ENCODE peak calls at places on chromosome 10, in nine cellular contexts. U is transverse colon, B is body of pancreas, Y is GM12892, J is prostate gland, X is spleen, O is A549, H is IMR-90, A is HepG2. D is an unnamed sample.

GRCh38 chr10:19689231-19689630 is 127.0 kb upstream of the PLXDC2 start:
- DNase-seq in J (no peak), U (no peak), Y (no peak), X (no peak), O (no peak), H (no peak), B (no peak), A (no peak), D (no peak)

GRCh38 chr10:59079386-59080226 is 96.8 kb upstream of the PHYHIPL start:
- DNase-seq in J (no peak), O (peak), Y (no peak), A (peak), B (no peak), X (no peak), H (peak), U (no peak), D (no peak)

GRCh38 chr10:99682752-99683151 is 23.4 kb downstream of the ENTPD7 start:
- DNase-seq in O (peak), X (no peak), U (no peak), B (peak), H (no peak), J (peak), A (no peak), Y (no peak), D (no peak)

GRCh38 chr10:86203162-86203905 is 163.3 kb downstream of the GRID1 start:
- DNase-seq in J (no peak), Y (no peak), B (no peak), H (peak), O (peak), A (peak), X (peak), U (no peak), D (peak)

GRCh38 chr10:123154943-123155505 is 822 bp downstream of the BUB3 start:
- DNase-seq in B (peak), O (peak), A (peak), U (peak), X (no peak), Y (no peak), H (peak), J (no peak), D (peak)

GRCh38 chr10:94194256-94194655 is 168.5 kb downstream of the NOC3L start:
- DNase-seq in O (peak), X (no peak), H (peak), U (no peak), Y (no peak), J (no peak), B (no peak), A (no peak), D (no peak)

GRCh38 chr10:110512461-110513187 is 14.9 kb downstream of the DUSP5 start:
- DNase-seq in A (no peak), U (no peak), J (no peak), B (no peak), X (no peak), H (peak), O (peak), Y (no peak), D (no peak)

GRCh38 chr10:101879456-101880189 is 36.0 kb upstream of the KCNIP2 start:
- DNase-seq in J (no peak), Y (no peak), O (peak), B (no peak), U (no peak), H (peak), X (no peak), A (no peak), D (peak)

GRCh38 chr10:22437620-22438588 is 92.6 kb downstream of the SPAG6 start:
- DNase-seq in J (peak), B (peak), U (no peak), A (peak), Y (peak), X (no peak), O (no peak), H (peak), D (no peak)

DNA sequence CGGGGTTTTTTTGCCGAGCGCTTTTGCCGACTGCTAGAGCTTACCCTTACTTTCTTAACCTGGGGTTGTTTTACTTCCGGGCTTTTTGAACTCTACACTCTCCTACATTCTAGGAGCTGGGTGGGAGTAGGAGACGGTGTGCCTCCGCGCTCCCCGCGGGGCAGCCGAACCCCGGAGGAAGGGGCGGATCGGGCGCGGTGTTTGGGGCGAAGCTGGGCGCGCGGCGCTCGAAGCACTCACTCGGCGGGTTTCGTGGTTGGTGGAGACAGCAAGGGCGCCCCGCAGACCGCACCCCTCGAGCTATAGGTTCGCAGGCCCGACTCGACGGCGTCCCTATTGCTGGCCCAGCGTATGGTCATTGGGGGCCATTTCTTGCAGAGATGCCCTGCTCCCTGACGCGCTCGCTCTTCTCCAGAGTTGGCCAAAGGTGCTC is 245 bp downstream of the ZNF518A start:
- DNase-seq in X (peak), B (peak), H (peak), O (peak), J (peak), Y (peak), A (peak), U (peak), D (peak)
- TF ChIP-seq POLR2A in X (no peak), B (peak), H (no peak), O (peak), J (no peak), Y (peak), A (peak), U (peak), D (peak)

GRCh38 chr10:103661198-103661950 is 167.9 kb downstream of the NEURL1 start:
- DNase-seq in A (peak), H (peak), Y (peak), O (no peak), J (peak), U (peak), B (peak), X (peak), D (peak)
- TF ChIP-seq POLR2A in A (peak), H (peak), Y (no peak), O (no peak), J (peak), U (peak), B (no peak), X (no peak), D (no peak)

GRCh38 chr10:71964669-71965515 is 697 bp downstream of the CHST3 start:
- DNase-seq in X (no peak), A (no peak), Y (no peak), H (peak), U (peak), B (peak), J (peak), O (peak), D (no peak)
- TF ChIP-seq POLR2A in X (no peak), A (peak), Y (no peak), H (peak), U (peak), B (no peak), J (no peak), O (no peak), D (no peak)

GRCh38 chr10:44978570-44979280 is at the start of gene DEPP1:
- DNase-seq in B (peak), A (peak), O (peak), Y (no peak), J (peak), X (peak), H (peak), U (peak), D (peak)
- TF ChIP-seq POLR2A in B (peak), A (no peak), O (peak), Y (peak), J (peak), X (no peak), H (peak), U (peak), D (no peak)

GRCh38 chr10:117375360-117376147 is at the start of gene PDZD8:
- DNase-seq in Y (peak), B (peak), J (peak), O (peak), U (peak), X (peak), A (peak), H (peak), D (peak)
- TF ChIP-seq POLR2A in Y (peak), B (peak), J (peak), O (peak), U (peak), X (peak), A (peak), H (peak), D (peak)

GRCh38 chr10:52032681-52033629 is 281.1 kb upstream of the DKK1 start:
- DNase-seq in J (no peak), U (no peak), A (no peak), O (no peak), H (no peak), X (no peak), Y (no peak), B (no peak), D (no peak)
- TF ChIP-seq POLR2A in J (no peak), U (no peak), A (no peak), O (no peak), H (no peak), X (no peak), Y (no peak), B (no peak), D (no peak)

DNA sequence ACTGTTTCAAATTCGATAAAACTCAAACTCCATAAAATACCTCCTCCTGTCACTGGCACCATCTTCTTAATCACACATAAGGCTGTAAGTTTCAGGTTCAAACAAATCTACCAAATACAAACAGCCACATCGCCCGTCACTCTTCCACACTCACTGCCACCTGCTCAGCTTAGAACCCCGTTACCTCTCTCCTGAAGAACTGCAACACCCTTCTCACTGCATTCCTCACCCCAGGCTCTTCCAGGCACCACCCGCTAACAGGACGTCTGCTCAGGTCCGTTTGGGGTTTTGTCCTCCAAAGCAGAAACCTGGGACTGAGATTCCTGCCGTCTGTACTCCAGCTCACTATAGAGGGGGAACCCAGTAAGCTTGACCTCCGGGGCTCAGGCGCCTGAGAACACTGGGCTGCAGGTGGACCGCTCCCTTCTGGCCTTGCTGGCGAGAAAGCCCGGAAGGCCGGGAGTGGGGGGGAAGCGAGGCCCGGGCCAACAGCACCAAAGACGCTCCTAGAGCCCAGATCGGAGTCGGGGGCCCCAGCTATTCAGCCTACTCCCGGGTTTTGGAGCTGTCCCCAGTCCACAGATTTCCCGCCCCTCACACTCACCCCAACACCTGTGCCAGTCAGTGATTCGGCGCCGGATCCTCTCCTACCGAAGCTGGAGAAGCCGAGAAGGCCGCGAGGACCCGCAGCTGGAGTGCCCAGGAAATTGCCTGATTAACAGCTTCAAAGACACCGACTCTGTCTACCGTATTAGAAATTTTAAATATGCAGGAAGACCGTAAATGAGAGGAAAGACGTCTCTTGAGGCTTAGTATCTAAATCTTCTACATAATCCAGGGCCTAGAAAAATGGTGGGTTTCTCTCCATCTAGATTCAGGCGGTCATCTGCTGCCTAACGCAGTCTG is at the start of gene AP3M1:
- DNase-seq in A (no peak), B (peak), Y (peak), X (peak), O (no peak), U (peak), J (peak), H (no peak), D (no peak)
- TF ChIP-seq POLR2A in A (peak), B (no peak), Y (no peak), X (no peak), O (peak), U (peak), J (no peak), H (no peak), D (peak)

GRCh38 chr10:411597-411996 is 276.3 kb downstream of the ZMYND11 start:
- DNase-seq in J (no peak), X (no peak), U (no peak), B (no peak), O (no peak), H (no peak), Y (no peak), A (no peak), D (no peak)
- TF ChIP-seq POLR2A in J (no peak), X (no peak), U (no peak), B (no peak), O (no peak), H (no peak), Y (no peak), A (no peak), D (no peak)

D was measured in erythroblast.